ENCODE peak calls at places on chromosomes 7 and 10, in seven cellular contexts. One of them, this sample, is unnamed.

GRCh38 chr10:22103701-22104100 is 100.2 kb upstream of the DNAJC1 start:
- DNase-seq in heart right ventricle: no peak
- DNase-seq in SJSA1: peak; percentile 10
- DNase-seq in right cardiac atrium: no peak
- DNase-seq in astrocyte: no peak
- DNase-seq in HAP-1: no peak
- DNase-seq in PC-3: peak; percentile 25
- DNase-seq in this sample: peak; percentile 11

GRCh38 chr7:139328375-139328774 is 12.8 kb upstream of the FMC1 start:
- DNase-seq in heart right ventricle: no peak
- DNase-seq in SJSA1: no peak
- DNase-seq in right cardiac atrium: no peak
- DNase-seq in astrocyte: peak; percentile 63
- DNase-seq in HAP-1: no peak
- DNase-seq in PC-3: peak; percentile 78
- DNase-seq in this sample: no peak

GRCh38 chr10:83917519-83918506 is 221.5 kb upstream of the GHITM start:
- DNase-seq in heart right ventricle: no peak
- DNase-seq in SJSA1: no peak
- DNase-seq in right cardiac atrium: peak; percentile 81
- DNase-seq in astrocyte: no peak
- DNase-seq in HAP-1: no peak
- DNase-seq in PC-3: no peak
- DNase-seq in this sample: peak; percentile 3

GRCh38 chr7:50342616-50343114 is 38.1 kb downstream of the IKZF1 start:
- DNase-seq in heart right ventricle: no peak
- DNase-seq in SJSA1: no peak
- DNase-seq in right cardiac atrium: peak; percentile 69
- DNase-seq in astrocyte: no peak
- DNase-seq in HAP-1: no peak
- DNase-seq in PC-3: no peak
- DNase-seq in this sample: no peak

GRCh38 chr7:29075621-29076020 is 70.7 kb downstream of the CPVL start:
- DNase-seq in heart right ventricle: no peak
- DNase-seq in SJSA1: no peak
- DNase-seq in right cardiac atrium: no peak
- DNase-seq in astrocyte: no peak
- DNase-seq in HAP-1: no peak
- DNase-seq in PC-3: no peak
- DNase-seq in this sample: no peak

GRCh38 chr10:43237631-43238446 is 29.0 kb downstream of the RASGEF1A start:
- DNase-seq in heart right ventricle: no peak
- DNase-seq in SJSA1: no peak
- DNase-seq in right cardiac atrium: no peak
- DNase-seq in astrocyte: no peak
- DNase-seq in HAP-1: no peak
- DNase-seq in PC-3: no peak
- DNase-seq in this sample: no peak

GRCh38 chr7:124649397-124650029 is 116.1 kb downstream of the GPR37 start:
- DNase-seq in heart right ventricle: no peak
- DNase-seq in SJSA1: no peak
- DNase-seq in right cardiac atrium: no peak
- DNase-seq in astrocyte: no peak
- DNase-seq in HAP-1: no peak
- DNase-seq in PC-3: no peak
- DNase-seq in this sample: no peak

GRCh38 chr7:153445641-153446040 is 606.6 kb upstream of the DPP6 start:
- DNase-seq in heart right ventricle: no peak
- DNase-seq in SJSA1: no peak
- DNase-seq in right cardiac atrium: no peak
- DNase-seq in astrocyte: no peak
- DNase-seq in HAP-1: no peak
- DNase-seq in PC-3: no peak
- DNase-seq in this sample: no peak

GRCh38 chr7:44163591-44163990 is 22.5 kb upstream of the MYL7 start:
- DNase-seq in heart right ventricle: no peak
- DNase-seq in SJSA1: peak; percentile 89
- DNase-seq in right cardiac atrium: no peak
- DNase-seq in astrocyte: peak; percentile 95
- DNase-seq in HAP-1: no peak
- DNase-seq in PC-3: peak; percentile 68
- DNase-seq in this sample: no peak

GRCh38 chr7:66896441-66896840 is 24.6 kb upstream of the TMEM248 start:
- DNase-seq in heart right ventricle: no peak
- DNase-seq in SJSA1: no peak
- DNase-seq in right cardiac atrium: no peak
- DNase-seq in astrocyte: no peak
- DNase-seq in HAP-1: no peak
- DNase-seq in PC-3: no peak
- DNase-seq in this sample: no peak

GRCh38 chr10:26503911-26504310 is 65.8 kb downstream of the APBB1IP start:
- DNase-seq in heart right ventricle: no peak
- DNase-seq in SJSA1: no peak
- DNase-seq in right cardiac atrium: no peak
- DNase-seq in astrocyte: no peak
- DNase-seq in HAP-1: no peak
- DNase-seq in PC-3: no peak
- DNase-seq in this sample: no peak

GRCh38 chr7:69982197-69982596 is 383.9 kb downstream of the AUTS2 start:
- DNase-seq in heart right ventricle: no peak
- DNase-seq in SJSA1: no peak
- DNase-seq in right cardiac atrium: no peak
- DNase-seq in astrocyte: peak; percentile 56
- DNase-seq in HAP-1: peak; percentile 98
- DNase-seq in PC-3: no peak
- DNase-seq in this sample: no peak

GRCh38 chr10:63429280-63429679 is 36.5 kb downstream of the JMJD1C start:
- DNase-seq in heart right ventricle: no peak
- DNase-seq in SJSA1: no peak
- DNase-seq in right cardiac atrium: no peak
- DNase-seq in astrocyte: peak; percentile 71
- DNase-seq in HAP-1: no peak
- DNase-seq in PC-3: peak; percentile 65
- DNase-seq in this sample: peak; percentile 53

GRCh38 chr10:63431962-63432797 is 33.6 kb downstream of the JMJD1C start:
- DNase-seq in heart right ventricle: no peak
- DNase-seq in SJSA1: peak; percentile 6
- DNase-seq in right cardiac atrium: no peak
- DNase-seq in astrocyte: peak; percentile 53
- DNase-seq in HAP-1: no peak
- DNase-seq in PC-3: peak; percentile 98
- DNase-seq in this sample: peak; percentile 89

GRCh38 chr10:63427013-63427412 is 38.8 kb downstream of the JMJD1C start:
- DNase-seq in heart right ventricle: no peak
- DNase-seq in SJSA1: no peak
- DNase-seq in right cardiac atrium: no peak
- DNase-seq in astrocyte: no peak
- DNase-seq in HAP-1: no peak
- DNase-seq in PC-3: no peak
- DNase-seq in this sample: no peak

GRCh38 chr10:63430999-63431356 is 34.8 kb downstream of the JMJD1C start:
- DNase-seq in heart right ventricle: no peak
- DNase-seq in SJSA1: no peak
- DNase-seq in right cardiac atrium: no peak
- DNase-seq in astrocyte: no peak
- DNase-seq in HAP-1: no peak
- DNase-seq in PC-3: peak; percentile 69
- DNase-seq in this sample: peak; percentile 58

DNA sequence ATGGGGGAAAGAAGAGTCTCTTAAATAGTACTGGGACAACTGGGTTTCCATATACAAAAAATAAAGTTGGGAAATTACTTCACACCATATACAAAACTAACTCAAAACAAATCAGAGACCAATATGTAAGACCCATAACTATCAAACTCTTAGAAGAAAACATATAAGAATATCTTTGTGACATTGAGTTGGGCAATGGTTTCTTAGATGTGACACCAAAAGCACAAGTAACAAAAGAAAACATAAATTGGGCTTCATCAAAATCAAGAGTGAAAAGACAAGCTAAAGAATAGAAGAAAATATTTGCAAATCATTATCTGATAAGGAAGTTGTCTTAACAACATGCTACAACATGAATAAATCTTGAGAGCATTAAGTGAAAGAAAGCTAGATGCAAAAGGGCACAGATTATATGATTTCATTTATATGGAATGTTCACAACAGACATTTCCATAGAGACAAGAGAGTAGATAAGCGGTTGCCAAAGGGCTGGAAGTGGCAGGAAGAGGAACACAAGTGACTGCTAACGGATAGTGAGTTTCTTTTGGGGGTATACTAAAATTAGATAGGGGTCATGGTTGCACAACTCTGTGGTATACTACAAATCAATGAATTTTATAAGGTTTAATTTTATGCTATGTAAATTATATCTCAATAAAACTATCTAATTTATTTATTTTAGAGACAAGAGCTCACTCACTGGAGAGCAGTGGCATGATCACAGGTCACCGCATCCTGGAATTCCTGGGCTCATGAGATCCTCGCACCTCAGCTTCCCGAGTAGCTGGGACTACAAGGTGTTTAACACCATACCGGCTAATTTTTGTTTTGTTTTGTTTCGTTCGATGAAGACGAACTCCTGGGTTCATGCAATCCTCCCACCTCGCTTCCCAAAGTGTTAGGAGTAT is 35.4 kb downstream of the JMJD1C start:
- DNase-seq in heart right ventricle: no peak
- DNase-seq in SJSA1: peak; percentile 11
- DNase-seq in right cardiac atrium: no peak
- DNase-seq in astrocyte: peak; percentile 79
- DNase-seq in HAP-1: no peak
- DNase-seq in PC-3: peak; percentile 83
- DNase-seq in this sample: peak; percentile 83
- H3K4me1 ChIP-seq in heart right ventricle: peaks cover 75% of the 10 kb centered on the region
- H3K4me1 ChIP-seq in SJSA1: peaks cover 16% of the 10 kb centered on the region
- H3K4me1 ChIP-seq in right cardiac atrium: peaks cover 9% of the 10 kb centered on the region
- H3K4me1 ChIP-seq in astrocyte: peaks cover 19% of the 10 kb centered on the region
- H3K4me1 ChIP-seq in HAP-1: peaks cover 18% of the 10 kb centered on the region
- H3K4me1 ChIP-seq in PC-3: peaks cover 60% of the 10 kb centered on the region
- H3K4me1 ChIP-seq in this sample: peaks cover 55% of the 10 kb centered on the region

GRCh38 chr10:17010363-17011145 is 119.1 kb downstream of the CUBN start:
- DNase-seq in heart right ventricle: no peak
- DNase-seq in SJSA1: no peak
- DNase-seq in right cardiac atrium: no peak
- DNase-seq in astrocyte: no peak
- DNase-seq in HAP-1: no peak
- DNase-seq in PC-3: no peak
- DNase-seq in this sample: no peak
- H3K4me1 ChIP-seq in heart right ventricle: peaks cover 37% of the 10 kb centered on the region
- H3K4me1 ChIP-seq in SJSA1: peaks cover 21% of the 10 kb centered on the region
- H3K4me1 ChIP-seq in right cardiac atrium: peaks cover 12% of the 10 kb centered on the region
- H3K4me1 ChIP-seq in astrocyte: peaks cover 42% of the 10 kb centered on the region
- H3K4me1 ChIP-seq in HAP-1: peaks cover 6% of the 10 kb centered on the region
- H3K4me1 ChIP-seq in PC-3: peaks cover 3% of the 10 kb centered on the region
- H3K4me1 ChIP-seq in this sample: peaks cover 43% of the 10 kb centered on the region

GRCh38 chr10:112955736-112956421 is 5.8 kb downstream of the TCF7L2 start:
- DNase-seq in heart right ventricle: no peak
- DNase-seq in SJSA1: peak; percentile 76
- DNase-seq in right cardiac atrium: no peak
- DNase-seq in astrocyte: peak; percentile 85
- DNase-seq in HAP-1: no peak
- DNase-seq in PC-3: peak; percentile 84
- DNase-seq in this sample: peak; percentile 36

GRCh38 chr10:112954974-112955735 is 5.1 kb downstream of the TCF7L2 start:
- DNase-seq in heart right ventricle: no peak
- DNase-seq in SJSA1: peak; percentile 69
- DNase-seq in right cardiac atrium: no peak
- DNase-seq in astrocyte: no peak
- DNase-seq in HAP-1: peak; percentile 91
- DNase-seq in PC-3: no peak
- DNase-seq in this sample: peak; percentile 50

GRCh38 chr10:112957589-112958202 is 7.6 kb downstream of the TCF7L2 start:
- DNase-seq in heart right ventricle: no peak
- DNase-seq in SJSA1: no peak
- DNase-seq in right cardiac atrium: no peak
- DNase-seq in astrocyte: peak; percentile 48
- DNase-seq in HAP-1: no peak
- DNase-seq in PC-3: no peak
- DNase-seq in this sample: no peak

GRCh38 chr10:112958275-112958995 is 8.4 kb downstream of the TCF7L2 start:
- DNase-seq in heart right ventricle: no peak
- DNase-seq in SJSA1: peak; percentile 92
- DNase-seq in right cardiac atrium: no peak
- DNase-seq in astrocyte: peak; percentile 98
- DNase-seq in HAP-1: peak; percentile 67
- DNase-seq in PC-3: peak; percentile 62
- DNase-seq in this sample: no peak

GRCh38 chr10:112956631-112957350 is 6.7 kb downstream of the TCF7L2 start:
- DNase-seq in heart right ventricle: no peak
- DNase-seq in SJSA1: peak; percentile 76
- DNase-seq in right cardiac atrium: no peak
- DNase-seq in astrocyte: peak; percentile 36
- DNase-seq in HAP-1: peak; percentile 93
- DNase-seq in PC-3: no peak
- DNase-seq in this sample: peak; percentile 55
- H3K4me1 ChIP-seq in heart right ventricle: peaks cover 60% of the 10 kb centered on the region
- H3K4me1 ChIP-seq in SJSA1: peaks cover 77% of the 10 kb centered on the region
- H3K4me1 ChIP-seq in right cardiac atrium: peaks cover 5% of the 10 kb centered on the region
- H3K4me1 ChIP-seq in astrocyte: peaks cover 68% of the 10 kb centered on the region
- H3K4me1 ChIP-seq in HAP-1: peaks cover 49% of the 10 kb centered on the region
- H3K4me1 ChIP-seq in PC-3: peaks cover 58% of the 10 kb centered on the region
- H3K4me1 ChIP-seq in this sample: peaks cover 53% of the 10 kb centered on the region

GRCh38 chr7:4712371-4713182 is 30.5 kb downstream of the FOXK1 start:
- DNase-seq in heart right ventricle: no peak
- DNase-seq in SJSA1: peak; percentile 51
- DNase-seq in right cardiac atrium: peak; percentile 14
- DNase-seq in astrocyte: peak; percentile 29
- DNase-seq in HAP-1: no peak
- DNase-seq in PC-3: peak; percentile 76
- DNase-seq in this sample: no peak

GRCh38 chr7:4713183-4713784 is 31.2 kb downstream of the FOXK1 start:
- DNase-seq in heart right ventricle: no peak
- DNase-seq in SJSA1: peak; percentile 33
- DNase-seq in right cardiac atrium: peak; percentile 47
- DNase-seq in astrocyte: peak; percentile 59
- DNase-seq in HAP-1: no peak
- DNase-seq in PC-3: no peak
- DNase-seq in this sample: no peak

GRCh38 chr7:4709187-4709586 is 27.1 kb downstream of the FOXK1 start:
- DNase-seq in heart right ventricle: no peak
- DNase-seq in SJSA1: no peak
- DNase-seq in right cardiac atrium: peak; percentile 35
- DNase-seq in astrocyte: no peak
- DNase-seq in HAP-1: no peak
- DNase-seq in PC-3: no peak
- DNase-seq in this sample: no peak

GRCh38 chr7:4711093-4711492 is 29.0 kb downstream of the FOXK1 start:
- DNase-seq in heart right ventricle: no peak
- DNase-seq in SJSA1: no peak
- DNase-seq in right cardiac atrium: no peak
- DNase-seq in astrocyte: no peak
- DNase-seq in HAP-1: no peak
- DNase-seq in PC-3: no peak
- DNase-seq in this sample: no peak

DNA sequence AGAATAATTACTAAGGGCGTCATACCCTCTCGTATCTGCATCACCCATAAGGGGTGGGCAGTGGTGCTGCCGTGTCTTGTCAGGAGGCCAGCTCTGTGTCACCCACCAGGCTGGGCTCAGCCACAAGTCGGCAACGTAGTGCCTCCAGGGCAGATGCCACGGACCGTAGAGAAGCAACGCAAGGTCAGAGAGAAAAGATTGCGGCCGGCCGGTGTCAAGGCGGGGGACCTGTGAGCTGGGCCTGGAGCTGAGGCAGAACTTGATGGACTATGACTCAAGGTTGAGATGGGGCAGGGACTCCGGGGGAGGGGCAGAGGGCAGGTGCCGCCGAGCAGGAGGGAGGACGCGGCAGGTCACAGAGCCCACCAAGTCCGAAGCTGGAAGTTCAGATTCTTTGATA is 29.5 kb downstream of the FOXK1 start:
- DNase-seq in heart right ventricle: no peak
- DNase-seq in SJSA1: no peak
- DNase-seq in right cardiac atrium: peak; percentile 46
- DNase-seq in astrocyte: no peak
- DNase-seq in HAP-1: no peak
- DNase-seq in PC-3: no peak
- DNase-seq in this sample: no peak
- H3K4me1 ChIP-seq in heart right ventricle: peaks cover 60% of the 10 kb centered on the region
- H3K4me1 ChIP-seq in SJSA1: peaks cover 16% of the 10 kb centered on the region
- H3K4me1 ChIP-seq in right cardiac atrium: peaks cover 2% of the 10 kb centered on the region
- H3K4me1 ChIP-seq in astrocyte: peaks cover 43% of the 10 kb centered on the region
- H3K4me1 ChIP-seq in HAP-1: peaks cover 20% of the 10 kb centered on the region
- H3K4me1 ChIP-seq in PC-3: peaks cover 14% of the 10 kb centered on the region
- H3K4me1 ChIP-seq in this sample: peaks cover 19% of the 10 kb centered on the region